ENCODE peak calls at places on chromosomes 11 and 22, in four cellular contexts. V, D, I and X are unnamed samples.

GRCh38 chr11:33735426-33736147 is 636 bp downstream of the CD59 start:
- DNase-seq in V (peak), D (peak), I (peak), X (peak)

GRCh38 chr11:72685560-72686480 is 11.6 kb upstream of the PDE2A start:
- DNase-seq in V (peak), I (peak), D (no peak), X (no peak)

GRCh38 chr11:35276396-35276795 is 137.4 kb downstream of the CD44 start:
- DNase-seq in V (no peak), I (no peak), D (no peak), X (no peak)

GRCh38 chr11:45930031-45930794 is 7.8 kb downstream of the LARGE2 start:
- DNase-seq in I (peak), D (peak), V (no peak), X (peak)

GRCh38 chr11:125418396-125418795 is 77.7 kb downstream of the FEZ1 start:
- DNase-seq in D (no peak), V (no peak), I (no peak), X (no peak)

GRCh38 chr11:126815111-126815510 is 185.5 kb downstream of the KIRREL3 start:
- DNase-seq in I (no peak), D (no peak), V (no peak), X (no peak)

GRCh38 chr11:18768472-18768901 is 23.1 kb downstream of the PTPN5 start:
- DNase-seq in I (no peak), V (no peak), D (peak), X (no peak)

GRCh38 chr22:36201630-36202312 is at the start of gene APOL4:
- DNase-seq in I (peak), D (no peak), V (peak), X (peak)

GRCh38 chr11:94131363-94132115 is 2.9 kb downstream of the PANX1 start:
- DNase-seq in I (no peak), D (no peak), V (peak), X (peak)

GRCh38 chr11:83671295-83671694 is 385.1 kb upstream of the CCDC90B start:
- DNase-seq in I (no peak), D (no peak), V (no peak), X (no peak)

GRCh38 chr11:22711212-22711770 is 44.9 kb downstream of the GAS2 start:
- DNase-seq in D (no peak), I (no peak), V (no peak), X (no peak)

GRCh38 chr11:118156531-118157185 is 4.0 kb upstream of the SCN4B start:
- DNase-seq in I (no peak), V (no peak), D (no peak), X (no peak)

GRCh38 chr22:25623310-25623734 is 58.8 kb downstream of the GRK3 start:
- DNase-seq in V (no peak), I (no peak), D (peak), X (no peak)

GRCh38 chr11:114196994-114197702 is 99.1 kb upstream of the NNMT start:
- DNase-seq in V (no peak), D (no peak), I (no peak), X (no peak)

GRCh38 chr11:81220166-81220895 is 1513.3 kb downstream of the FAM181B start:
- DNase-seq in D (no peak), I (no peak), V (no peak), X (no peak)

GRCh38 chr11:70080763-70081162 is 2.6 kb downstream of the ANO1 start:
- DNase-seq in I (no peak), V (no peak), D (no peak), X (no peak)

GRCh38 chr11:15194671-15195415 is 80.1 kb downstream of the INSC start:
- DNase-seq in D (no peak), V (no peak), I (no peak), X (no peak)

GRCh38 chr11:58905716-58906547 is 33.4 kb upstream of the GLYATL1 start:
- DNase-seq in D (no peak), V (peak), I (peak), X (peak)

GRCh38 chr11:114274637-114275036 is 21.6 kb upstream of the NNMT start:
- DNase-seq in I (no peak), D (no peak), V (no peak), X (no peak)

GRCh38 chr11:28559497-28559896 is 451.3 kb downstream of the METTL15 start:
- DNase-seq in D (no peak), V (peak), I (no peak), X (no peak)

GRCh38 chr11:69293087-69293486 is 868 bp upstream of the MYEOV start:
- DNase-seq in I (no peak), D (no peak), V (no peak), X (no peak)

GRCh38 chr22:28783786-28784671 is 11.5 kb downstream of the CCDC117 start:
- DNase-seq in D (no peak), V (no peak), I (peak), X (no peak)

GRCh38 chr22:41405588-41405987 is 23.8 kb downstream of the TEF start:
- DNase-seq in D (no peak), I (no peak), V (no peak), X (no peak)

GRCh38 chr11:71341173-71341572 is 88.8 kb upstream of the SHANK2 start:
- DNase-seq in I (no peak), V (no peak), D (no peak), X (no peak)

GRCh38 chr22:22038178-22038880 is 55.7 kb upstream of the TOP3B start:
- DNase-seq in D (no peak), V (no peak), I (no peak), X (no peak)

GRCh38 chr11:120179071-120179672 is 31.7 kb upstream of the OAF start:
- DNase-seq in V (no peak), D (no peak), I (peak), X (no peak)

GRCh38 chr11:18310800-18311340 is 11.1 kb downstream of the HPS5 start:
- DNase-seq in I (no peak), V (peak), D (peak), X (no peak)

GRCh38 chr22:38422615-38423511 is 32.1 kb downstream of the KCNJ4 start:
- DNase-seq in V (no peak), D (no peak), I (peak), X (no peak)

GRCh38 chr11:75879737-75880136 is 64.7 kb downstream of the UVRAG start:
- DNase-seq in V (no peak), I (no peak), D (no peak), X (no peak)

GRCh38 chr11:34637303-34637702 is 16.4 kb downstream of the EHF start:
- DNase-seq in V (no peak), D (no peak), I (no peak), X (no peak)

GRCh38 chr22:19765477-19766234 is 5.1 kb downstream of the TBX1 start:
- DNase-seq in D (no peak), V (peak), I (no peak), X (no peak)

GRCh38 chr11:131099013-131099412 is 182.7 kb upstream of the SNX19 start:
- DNase-seq in V (no peak), D (no peak), I (no peak), X (no peak)

GRCh38 chr22:23484651-23485050 is 95.4 kb downstream of the IGLL1 start:
- DNase-seq in D (no peak), I (no peak), V (no peak), X (no peak)

GRCh38 chr11:75014129-75014528 is 25.4 kb downstream of the NEU3 start:
- DNase-seq in D (no peak), I (no peak), V (peak), X (peak)

GRCh38 chr11:86688398-86689179 is 16.2 kb upstream of the ME3 start:
- DNase-seq in I (no peak), D (peak), V (peak), X (no peak)

GRCh38 chr11:106087815-106088435 is 10.5 kb downstream of the AASDHPPT start:
- DNase-seq in I (peak), V (peak), D (no peak), X (peak)

GRCh38 chr11:102467853-102468580 is 15.5 kb upstream of the TMEM123 start:
- DNase-seq in D (no peak), V (no peak), I (no peak), X (no peak)